ENCODE peak calls at places on chromosome 14, in eight cellular contexts. Q is CD8-positive, alpha-beta memory T cell; R is AG04450; B is psoas muscle; X is body of pancreas; M is CD4-positive, alpha-beta T cell; K is lung; N is K562. F is an unnamed sample.

GRCh38 chr14:106141242-106142220 is 615.1 kb downstream of the TMEM121 start:
- DNase-seq in K (no peak), Q (peak), X (no peak), B (no peak), R (no peak), M (no peak), N (peak), F (no peak)

GRCh38 chr14:105281354-105282097 is 19.3 kb downstream of the BRF1 start:
- DNase-seq in X (peak), Q (peak), N (peak), K (no peak), B (no peak), M (no peak), R (peak), F (no peak)

GRCh38 chr14:104865631-104866441 is 768 bp downstream of the CEP170B start:
- DNase-seq in R (peak), N (peak), X (peak), M (no peak), B (peak), Q (no peak), K (peak), F (peak)

GRCh38 chr14:77043177-77043983 is 14.9 kb upstream of the IRF2BPL start:
- DNase-seq in Q (no peak), B (peak), N (no peak), R (no peak), M (no peak), X (no peak), K (no peak), F (peak)

GRCh38 chr14:55730602-55731001 is 150.6 kb downstream of the KTN1 start:
- DNase-seq in X (no peak), B (no peak), M (no peak), K (no peak), Q (no peak), R (no peak), N (no peak), F (no peak)

GRCh38 chr14:68476212-68476964 is 316.5 kb downstream of the ZFP36L1 start:
- DNase-seq in M (no peak), R (peak), B (peak), X (peak), N (no peak), Q (no peak), K (no peak), F (no peak)

GRCh38 chr14:104284107-104284592 is 145.8 kb downstream of the KIF26A start:
- DNase-seq in X (peak), R (no peak), Q (no peak), N (no peak), B (peak), K (no peak), M (no peak), F (peak)

GRCh38 chr14:33714527-33715222 is 236.2 kb downstream of the EGLN3 start:
- DNase-seq in M (no peak), K (no peak), X (no peak), B (no peak), N (no peak), Q (no peak), R (no peak), F (no peak)

GRCh38 chr14:100580316-100581227 is 6.6 kb downstream of the BEGAIN start:
- DNase-seq in M (no peak), Q (no peak), R (no peak), X (no peak), B (peak), K (no peak), N (no peak), F (no peak)

GRCh38 chr14:77037886-77038511 is 9.5 kb upstream of the IRF2BPL start:
- DNase-seq in N (no peak), X (no peak), K (no peak), Q (no peak), B (no peak), M (peak), R (no peak), F (no peak)

GRCh38 chr14:22852599-22852939 is 16.2 kb downstream of the MMP14 start:
- DNase-seq in R (no peak), B (no peak), X (no peak), N (no peak), Q (no peak), K (no peak), M (no peak), F (no peak)
- H3K27ac ChIP-seq in R (peak), B (no peak), X (no peak), N (no peak), Q (no peak), K (no peak), M (no peak), F (no peak)

DNA sequence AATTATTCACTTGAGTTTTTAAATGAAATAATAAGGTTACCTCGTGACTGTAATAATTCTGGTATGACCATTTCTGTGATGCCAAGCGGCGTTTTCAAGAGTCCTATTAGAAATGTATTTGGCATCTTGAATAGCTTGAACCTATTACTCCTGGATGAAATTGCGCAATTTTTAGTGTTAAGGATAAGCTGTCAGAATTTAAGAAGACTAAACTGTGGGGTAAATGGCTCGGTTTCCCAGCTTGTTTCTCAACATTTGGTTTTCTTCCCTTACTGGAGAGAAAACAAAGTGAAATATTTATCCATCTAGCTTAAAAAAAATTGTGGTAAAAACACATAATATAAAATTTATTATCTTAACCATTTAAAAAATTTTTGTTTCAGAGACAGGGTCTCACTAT is 26.8 kb downstream of the PCNX1 start:
- DNase-seq in Q (no peak), X (no peak), N (no peak), B (no peak), M (no peak), R (no peak), K (no peak), F (no peak)
- H3K27ac ChIP-seq in Q (no peak), X (no peak), N (no peak), B (peak), M (peak), R (peak), K (no peak), F (no peak)

DNA sequence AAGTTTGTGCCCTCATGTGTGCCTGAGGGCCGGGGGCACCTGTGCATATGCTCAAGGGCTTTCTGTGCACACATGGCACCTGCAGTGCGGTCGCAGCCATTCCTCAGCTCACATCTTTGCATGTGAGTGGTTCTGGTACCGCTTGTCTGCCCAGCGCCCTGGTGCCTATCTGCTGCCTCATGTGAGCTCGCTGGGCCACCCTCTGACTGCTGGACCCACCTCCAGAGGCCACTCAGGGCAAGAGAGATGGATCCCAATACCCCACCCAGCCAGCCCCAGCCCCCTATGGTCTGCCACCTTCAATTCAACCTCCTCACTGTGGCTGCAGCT is 5.4 kb upstream of the AMN start:
- DNase-seq in Q (no peak), N (no peak), B (no peak), K (no peak), X (no peak), M (peak), R (no peak), F (no peak)
- H3K27ac ChIP-seq in Q (no peak), N (no peak), B (no peak), K (no peak), X (no peak), M (peak), R (no peak), F (no peak)

GRCh38 chr14:58746701-58747100 is 108.9 kb downstream of the DACT1 start:
- DNase-seq in R (no peak), X (no peak), Q (no peak), K (no peak), B (no peak), M (no peak), N (no peak), F (no peak)
- H3K27ac ChIP-seq in R (no peak), X (no peak), Q (no peak), K (peak), B (no peak), M (no peak), N (no peak), F (peak)

GRCh38 chr14:63398952-63399351 is 80.2 kb upstream of the GPHB5 start:
- DNase-seq in X (no peak), K (no peak), B (no peak), N (no peak), R (no peak), Q (no peak), M (no peak), F (no peak)
- H3K27ac ChIP-seq in X (no peak), K (no peak), B (no peak), N (no peak), R (no peak), Q (no peak), M (no peak), F (no peak)

DNA sequence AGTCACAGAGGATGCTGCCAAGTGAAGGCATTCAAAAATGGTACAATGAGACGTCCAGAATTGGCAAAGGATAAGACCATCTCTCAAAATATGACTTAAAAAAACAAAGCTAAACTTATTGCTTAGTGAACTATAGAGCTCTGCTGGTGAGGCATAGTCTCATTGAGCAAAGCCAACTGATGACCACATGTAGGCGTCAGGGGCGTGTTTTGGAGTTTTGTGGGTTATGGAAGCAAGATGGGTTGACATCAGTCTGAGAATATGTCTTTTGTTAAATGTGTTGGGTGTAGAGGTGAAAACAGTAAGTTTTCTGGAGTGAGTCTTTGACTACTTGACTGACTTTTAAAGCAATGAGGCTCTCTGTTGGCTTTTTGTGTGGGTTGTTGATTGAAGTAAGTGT is 47.2 kb downstream of the ATL1 start:
- DNase-seq in M (no peak), K (no peak), R (no peak), X (no peak), B (no peak), N (no peak), Q (no peak), F (no peak)
- H3K27ac ChIP-seq in M (no peak), K (no peak), R (no peak), X (no peak), B (no peak), N (no peak), Q (no peak), F (no peak)

F was measured in coronary artery.